ENCODE peak calls at places on chromosomes 13 and 19, in seven cellular contexts. S, M, K, V, H, B and J are unnamed samples.

GRCh38 chr19:30062331-30063183 is 120.5 kb downstream of the URI1 start:
- DNase-seq in S (no peak), M (no peak), K (no peak), V (no peak), H (no peak), B (no peak), J (no peak)

GRCh38 chr13:112606125-112607001 is 18.4 kb upstream of the TUBGCP3 start:
- DNase-seq in S (peak), M (peak), K (peak), V (peak), H (peak), B (peak), J (peak)

GRCh38 chr19:13537454-13537853 is 31.2 kb upstream of the CACNA1A start:
- DNase-seq in S (no peak), M (no peak), K (peak), V (no peak), H (no peak), B (no peak), J (no peak)

GRCh38 chr13:74070065-74070464 is 64.1 kb downstream of the KLF12 start:
- DNase-seq in S (no peak), M (no peak), K (no peak), V (no peak), H (no peak), B (no peak), J (no peak)

GRCh38 chr13:71867101-71867814 is at the start of gene DACH1:
- DNase-seq in S (peak), M (peak), K (no peak), V (peak), H (peak), B (no peak), J (peak)

GRCh38 chr13:94177041-94177440 is 302.4 kb downstream of the DCT start:
- DNase-seq in S (no peak), M (no peak), K (no peak), V (peak), H (no peak), B (no peak), J (no peak)

GRCh38 chr13:104315606-104316005 is 1249.4 kb upstream of the SLC10A2 start:
- DNase-seq in S (peak), M (peak), K (no peak), V (peak), H (peak), B (no peak), J (no peak)

GRCh38 chr13:62556973-62557372 is 1141.3 kb upstream of the PCDH20 start:
- DNase-seq in S (peak), M (no peak), K (no peak), V (no peak), H (no peak), B (peak), J (no peak)

GRCh38 chr13:45361596-45362206 is 20.7 kb upstream of the TPT1 start:
- DNase-seq in S (peak), M (peak), K (no peak), V (peak), H (peak), B (no peak), J (no peak)

GRCh38 chr19:28148554-28148953 is 1064.4 kb downstream of the UQCRFS1 start:
- DNase-seq in S (no peak), M (no peak), K (no peak), V (no peak), H (no peak), B (no peak), J (no peak)

GRCh38 chr13:73754727-73755292 is 379.4 kb downstream of the KLF12 start:
- DNase-seq in S (peak), M (peak), K (peak), V (peak), H (peak), B (no peak), J (peak)